ENCODE peak calls at places on chromosomes 16 and 17, in ten cellular contexts. T, N, Z, I, F, Y, V, R, G and P are unnamed samples.
A peak's percentile ranks its signal among the peaks of the same experiment; 100 is the strongest.

GRCh38 chr16:67562526-67562917 is at the start of gene CTCF:
- DNase-seq in T (peak; percentile 88), N (peak; percentile 81), Z (peak; percentile 83), I (peak; percentile 60), F (peak; percentile 96), Y (peak; percentile 91), V (peak; percentile 65), R (peak; percentile 79), G (peak; percentile 96), P (no peak)

GRCh38 chr17:7825206-7825980 is 8.6 kb upstream of the KDM6B start:
- DNase-seq in T (no peak), N (no peak), Z (peak; percentile 65), I (no peak), F (peak; percentile 21), Y (peak; percentile 53), V (no peak), R (no peak), G (no peak), P (no peak)

GRCh38 chr17:52036416-52036815 is 122.1 kb downstream of the CA10 start:
- DNase-seq in T (no peak), N (no peak), Z (no peak), I (no peak), F (no peak), Y (no peak), V (no peak), R (no peak), G (no peak), P (no peak)

GRCh38 chr16:4081577-4082021 is 34.6 kb downstream of the ADCY9 start:
- DNase-seq in T (no peak), N (peak; percentile 49), Z (no peak), I (no peak), F (peak; percentile 13), Y (no peak), V (no peak), R (no peak), G (no peak), P (no peak)

GRCh38 chr17:15942207-15942833 is 2.6 kb upstream of the ADORA2B start:
- DNase-seq in T (no peak), N (no peak), Z (no peak), I (no peak), F (no peak), Y (no peak), V (no peak), R (no peak), G (peak; percentile 19), P (no peak)

GRCh38 chr17:3656755-3657587 is 11.4 kb downstream of the TAX1BP3 start:
- DNase-seq in T (no peak), N (no peak), Z (no peak), I (no peak), F (no peak), Y (no peak), V (no peak), R (no peak), G (peak; percentile 72), P (no peak)

GRCh38 chr17:49125449-49125848 is 7.1 kb upstream of the B4GALNT2 start:
- DNase-seq in T (no peak), N (no peak), Z (no peak), I (no peak), F (no peak), Y (no peak), V (no peak), R (no peak), G (peak; percentile 70), P (no peak)

GRCh38 chr17:9517396-9517795 is 58.2 kb downstream of the STX8 start:
- DNase-seq in T (no peak), N (no peak), Z (no peak), I (no peak), F (no peak), Y (no peak), V (no peak), R (no peak), G (no peak), P (no peak)

GRCh38 chr17:7838291-7839075 is 4.5 kb downstream of the KDM6B start:
- DNase-seq in T (peak; percentile 53), N (peak; percentile 78), Z (peak; percentile 74), I (no peak), F (peak; percentile 92), Y (peak; percentile 93), V (no peak), R (peak; percentile 43), G (no peak), P (no peak)

GRCh38 chr16:2162676-2163118 is 7.1 kb downstream of the TRAF7 start:
- DNase-seq in T (no peak), N (no peak), Z (no peak), I (no peak), F (no peak), Y (no peak), V (no peak), R (no peak), G (peak; percentile 75), P (no peak)

GRCh38 chr16:1152123-1152638 is 725 bp upstream of the CACNA1H start:
- DNase-seq in T (no peak), N (no peak), Z (peak; percentile 53), I (no peak), F (peak; percentile 78), Y (no peak), V (no peak), R (no peak), G (peak; percentile 86), P (no peak)

GRCh38 chr17:76417499-76418143 is 33.2 kb downstream of the SPHK1 start:
- DNase-seq in T (no peak), N (no peak), Z (no peak), I (no peak), F (no peak), Y (no peak), V (no peak), R (no peak), G (no peak), P (no peak)

GRCh38 chr17:77049440-77049839 is 91.3 kb upstream of the SEC14L1 start:
- DNase-seq in T (no peak), N (no peak), Z (peak; percentile 76), I (no peak), F (no peak), Y (no peak), V (no peak), R (no peak), G (no peak), P (no peak)

GRCh38 chr16:54987081-54987480 is 56.4 kb downstream of the IRX5 start:
- DNase-seq in T (no peak), N (no peak), Z (no peak), I (no peak), F (peak; percentile 58), Y (no peak), V (peak; percentile 76), R (no peak), G (peak; percentile 62), P (no peak)

GRCh38 chr17:34537445-34537844 is 41.9 kb upstream of the TMEM132E start:
- DNase-seq in T (no peak), N (no peak), Z (no peak), I (no peak), F (no peak), Y (no peak), V (no peak), R (no peak), G (no peak), P (no peak)

GRCh38 chr17:34542700-34543336 is 36.6 kb upstream of the TMEM132E start:
- DNase-seq in T (peak; percentile 25), N (no peak), Z (peak; percentile 37), I (peak; percentile 38), F (peak; percentile 44), Y (peak; percentile 24), V (peak; percentile 55), R (no peak), G (no peak), P (no peak)

GRCh38 chr17:34533811-34534527 is 45.4 kb upstream of the TMEM132E start:
- DNase-seq in T (no peak), N (no peak), Z (no peak), I (no peak), F (no peak), Y (no peak), V (no peak), R (no peak), G (no peak), P (no peak)

GRCh38 chr17:34539881-34540280 is 39.5 kb upstream of the TMEM132E start:
- DNase-seq in T (no peak), N (no peak), Z (no peak), I (no peak), F (no peak), Y (no peak), V (no peak), R (no peak), G (no peak), P (no peak)
- H3K4me3 ChIP-seq in T (no peak overlapping the region), N (no peak overlapping the region), Z (no peak overlapping the region), I (no peak overlapping the region), F (no peak overlapping the region), Y (no peak overlapping the region), V (no peak overlapping the region), R (no peak overlapping the region), G (no peak overlapping the region), P (no peak overlapping the region)

DNA sequence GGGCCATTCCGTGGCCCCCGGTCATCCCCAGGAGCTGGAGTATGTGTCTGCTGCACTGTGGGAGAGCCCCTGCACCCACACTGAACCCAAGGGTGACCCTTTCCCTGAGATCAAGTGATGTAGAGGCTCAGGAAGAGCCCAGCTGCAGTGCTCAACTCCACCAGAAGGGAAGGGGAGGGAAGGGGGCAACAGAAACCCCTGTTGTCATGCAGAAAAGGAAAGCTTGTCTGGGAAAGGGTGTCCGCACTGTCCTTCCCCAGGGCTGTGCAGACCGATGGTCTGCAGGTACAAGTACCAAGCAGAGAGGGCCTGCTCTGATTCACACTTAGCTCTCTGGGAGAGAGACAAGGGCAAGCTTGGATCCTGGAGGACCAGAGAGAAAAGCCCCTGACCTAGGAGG is 45.7 kb upstream of the TOB1 start:
- DNase-seq in T (no peak), N (no peak), Z (peak; percentile 35), I (no peak), F (no peak), Y (no peak), V (no peak), R (no peak), G (no peak), P (no peak)
- TF ChIP-seq CTCF in T (no peak), N (no peak), Z (peak; percentile 61), I (no peak), F (peak; percentile 16), Y (no peak), V (no peak), R (no peak), G (no peak), P (no peak)

GRCh38 chr17:38676706-38677504 is 2.1 kb upstream of the EPOP start:
- DNase-seq in T (peak; percentile 87), N (peak; percentile 77), Z (peak; percentile 85), I (peak; percentile 81), F (peak; percentile 83), Y (peak; percentile 88), V (peak; percentile 91), R (peak; percentile 88), G (no peak), P (no peak)
- H3K4me3 ChIP-seq in T (no peak overlapping the region), N (no peak overlapping the region), Z (no peak overlapping the region), I (no peak overlapping the region), F (no peak overlapping the region), Y (no peak overlapping the region), V (no peak overlapping the region), R (no peak overlapping the region), G (no peak overlapping the region), P (no peak overlapping the region)

GRCh38 chr16:30378236-30379164 is 3.9 kb downstream of the SEPTIN1 start:
- DNase-seq in T (peak; percentile 100), N (peak; percentile 94), Z (peak; percentile 98), I (peak; percentile 96), F (peak; percentile 100), Y (peak; percentile 99), V (peak; percentile 99), R (peak; percentile 99), G (peak; percentile 100), P (peak; percentile 81)
- TF ChIP-seq CTCF in T (peak; percentile 7), N (peak; percentile 35), Z (peak; percentile 33), I (no peak), F (peak; percentile 30), Y (peak; percentile 29), V (no peak), R (no peak), G (no peak), P (peak; percentile 31)

GRCh38 chr17:173064-173911 is 8.2 kb downstream of the DOC2B start:
- DNase-seq in T (no peak), N (no peak), Z (no peak), I (no peak), F (no peak), Y (no peak), V (no peak), R (no peak), G (no peak), P (no peak)
- H3K4me3 ChIP-seq in T (no peak overlapping the region), N (no peak overlapping the region), Z (no peak overlapping the region), I (no peak overlapping the region), F (no peak overlapping the region), Y (no peak overlapping the region), V (no peak overlapping the region), R (no peak overlapping the region), G (no peak overlapping the region), P (no peak overlapping the region)